ENCODE peak calls at places on chromosomes 16 and 17, in seven cellular contexts. I, T, F, N, X, J and Y are unnamed samples.

GRCh38 chr16:89035013-89035697 is 58.1 kb upstream of the CBFA2T3 start:
- DNase-seq in I (no peak), T (no peak), F (no peak), N (no peak), X (no peak), J (no peak), Y (peak)

GRCh38 chr16:72094266-72094610 is 591 bp downstream of the DHX38 start:
- DNase-seq in I (no peak), T (no peak), F (no peak), N (no peak), X (no peak), J (no peak), Y (peak)

GRCh38 chr17:63550816-63551639 is 751 bp downstream of the DCAF7 start:
- DNase-seq in I (peak), T (peak), F (peak), N (peak), X (peak), J (peak), Y (peak)

GRCh38 chr17:80855196-80855967 is 136.3 kb upstream of the CHMP6 start:
- DNase-seq in I (no peak), T (no peak), F (no peak), N (no peak), X (no peak), J (no peak), Y (no peak)

GRCh38 chr17:34420254-34420766 is 57.3 kb upstream of the CCL1 start:
- DNase-seq in I (peak), T (peak), F (peak), N (peak), X (peak), J (peak), Y (peak)

GRCh38 chr17:8225813-8226535 is 15.6 kb upstream of the AURKB start:
- DNase-seq in I (peak), T (peak), F (peak), N (peak), X (peak), J (peak), Y (peak)

GRCh38 chr17:42363767-42364585 is 24.3 kb downstream of the STAT3 start:
- DNase-seq in I (no peak), T (no peak), F (peak), N (no peak), X (no peak), J (peak), Y (no peak)

GRCh38 chr17:10610821-10611323 is 46.2 kb downstream of the MYH3 start:
- DNase-seq in I (no peak), T (no peak), F (no peak), N (no peak), X (no peak), J (no peak), Y (no peak)

GRCh38 chr17:10756604-10757003 is 26.8 kb upstream of the TMEM220 start:
- DNase-seq in I (no peak), T (no peak), F (no peak), N (no peak), X (no peak), J (no peak), Y (no peak)

GRCh38 chr17:3964203-3965122 is at the start of gene ATP2A3:
- DNase-seq in I (peak), T (peak), F (no peak), N (no peak), X (no peak), J (no peak), Y (peak)

GRCh38 chr16:68715471-68715870 is 21.6 kb upstream of the CDH1 start:
- DNase-seq in I (no peak), T (no peak), F (no peak), N (no peak), X (no peak), J (no peak), Y (no peak)

GRCh38 chr17:42809250-42809649 is 10.6 kb downstream of the CNTD1 start:
- DNase-seq in I (no peak), T (peak), F (peak), N (no peak), X (no peak), J (no peak), Y (no peak)

GRCh38 chr16:89188064-89188441 is 12.3 kb downstream of the SLC22A31 start:
- DNase-seq in I (no peak), T (no peak), F (no peak), N (no peak), X (no peak), J (no peak), Y (no peak)

GRCh38 chr16:89687092-89687940 is 827 bp downstream of the CDK10 start:
- DNase-seq in I (no peak), T (peak), F (peak), N (no peak), X (no peak), J (peak), Y (peak)

GRCh38 chr17:77498875-77499698 is 358.3 kb downstream of the SEC14L1 start:
- DNase-seq in I (no peak), T (no peak), F (no peak), N (no peak), X (no peak), J (no peak), Y (no peak)

GRCh38 chr17:48728232-48729231 is at the start of gene HOXB13:
- DNase-seq in I (no peak), T (peak), F (peak), N (peak), X (no peak), J (peak), Y (peak)

DNA sequence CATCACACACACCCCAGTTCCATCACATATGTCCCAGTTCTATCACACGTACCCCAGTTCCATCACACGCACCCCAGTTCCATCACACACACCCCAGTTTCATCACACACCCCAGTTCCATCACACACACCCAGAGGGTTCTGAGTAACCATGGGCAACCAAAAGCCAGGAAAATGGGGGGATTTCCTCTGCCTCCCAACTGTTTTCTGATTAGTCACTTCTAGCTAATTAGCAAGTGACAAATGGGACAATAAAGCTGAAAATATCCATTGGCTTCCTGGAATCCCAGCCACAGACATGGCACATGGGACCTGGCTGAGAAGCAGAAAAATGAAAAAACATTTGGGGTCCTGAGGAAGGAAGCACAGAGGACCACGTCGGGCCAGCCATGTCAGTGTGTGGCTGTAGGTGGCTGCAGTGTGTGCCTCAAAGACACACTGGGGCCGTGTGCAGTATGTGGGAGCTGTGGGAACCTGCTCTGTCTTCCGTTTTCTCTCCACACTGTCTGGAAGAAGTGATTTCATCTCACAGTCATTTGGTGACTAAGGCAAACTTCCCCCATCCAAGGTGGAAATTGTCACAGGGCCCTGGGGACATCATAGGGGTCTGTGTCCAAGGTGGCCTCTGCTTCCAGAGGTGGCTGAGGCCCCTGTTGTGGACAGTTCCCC is 106.7 kb downstream of the CMIP start:
- DNase-seq in I (no peak), T (peak), F (peak), N (no peak), X (no peak), J (peak), Y (peak)
- H4K8ac ChIP-seq in I (no peak), T (no peak), F (peak), N (no peak), X (no peak), J (no peak), Y (no peak)

DNA sequence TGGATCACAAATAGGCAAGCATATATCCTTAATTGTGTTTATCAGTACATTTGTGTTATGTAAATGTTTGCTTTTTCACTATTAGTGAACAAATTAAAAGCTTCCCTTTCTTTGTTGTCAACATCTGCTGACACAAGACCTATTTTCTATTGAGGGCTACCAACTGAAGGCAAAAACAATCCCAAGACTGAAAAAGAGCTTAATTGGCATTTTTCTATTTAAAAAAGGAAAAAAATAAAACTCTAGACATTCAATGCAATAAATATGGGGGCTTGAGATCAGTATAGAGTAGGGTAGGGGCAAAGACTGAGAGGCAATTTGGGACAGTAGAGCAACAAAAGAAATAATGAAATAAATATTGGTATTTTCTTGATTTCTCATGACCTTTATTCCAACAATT is 24.2 kb downstream of the OMG start:
- DNase-seq in I (no peak), T (no peak), F (no peak), N (no peak), X (no peak), J (no peak), Y (no peak)
- H3K18ac ChIP-seq in I (no peak), T (no peak), F (no peak), N (no peak), X (no peak), J (no peak), Y (no peak)

GRCh38 chr17:82200135-82200534 is 12.5 kb downstream of the CCDC57 start:
- DNase-seq in I (no peak), T (no peak), F (no peak), N (no peak), X (no peak), J (no peak), Y (no peak)

GRCh38 chr17:82201498-82201910 is 11.1 kb downstream of the CCDC57 start:
- DNase-seq in I (no peak), T (no peak), F (no peak), N (no peak), X (no peak), J (no peak), Y (no peak)

GRCh38 chr17:82200743-82201497 is 11.7 kb downstream of the CCDC57 start:
- DNase-seq in I (no peak), T (peak), F (no peak), N (no peak), X (no peak), J (no peak), Y (no peak)

GRCh38 chr17:82198092-82198491 is 14.6 kb downstream of the CCDC57 start:
- DNase-seq in I (no peak), T (no peak), F (no peak), N (no peak), X (no peak), J (no peak), Y (no peak)

DNA sequence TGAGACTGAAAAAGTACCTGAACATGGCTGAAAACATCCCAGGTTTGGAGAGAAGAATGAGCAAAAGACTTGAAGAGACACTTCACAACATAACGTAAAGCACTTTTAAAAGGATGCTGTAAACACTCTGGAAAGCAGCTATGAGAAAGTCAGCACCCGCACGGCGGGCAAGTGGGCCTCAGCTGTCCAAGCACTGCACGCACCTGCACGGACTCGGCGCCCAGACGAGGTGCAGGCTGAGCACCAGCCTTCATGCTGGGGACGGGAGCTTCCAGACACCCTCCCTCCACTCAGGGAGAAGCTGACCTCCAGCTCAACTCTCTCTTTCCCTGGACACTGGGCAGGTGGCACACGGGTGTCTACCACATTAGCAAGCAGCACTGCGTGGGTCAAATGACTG is 13.1 kb downstream of the CCDC57 start:
- DNase-seq in I (no peak), T (no peak), F (no peak), N (no peak), X (no peak), J (no peak), Y (no peak)
- H4K8ac ChIP-seq in I (no peak), T (no peak), F (no peak), N (no peak), X (no peak), J (no peak), Y (no peak)

GRCh38 chr16:11315499-11315898 is 29.8 kb upstream of the RMI2 start:
- DNase-seq in I (peak), T (peak), F (peak), N (peak), X (peak), J (peak), Y (peak)

GRCh38 chr16:11313493-11314308 is 31.6 kb upstream of the RMI2 start:
- DNase-seq in I (no peak), T (no peak), F (no peak), N (no peak), X (no peak), J (no peak), Y (no peak)

GRCh38 chr16:11318817-11319216 is 26.4 kb upstream of the RMI2 start:
- DNase-seq in I (no peak), T (no peak), F (no peak), N (no peak), X (no peak), J (no peak), Y (no peak)

GRCh38 chr16:11314309-11314894 is 30.9 kb upstream of the RMI2 start:
- DNase-seq in I (no peak), T (no peak), F (no peak), N (no peak), X (no peak), J (peak), Y (no peak)

DNA sequence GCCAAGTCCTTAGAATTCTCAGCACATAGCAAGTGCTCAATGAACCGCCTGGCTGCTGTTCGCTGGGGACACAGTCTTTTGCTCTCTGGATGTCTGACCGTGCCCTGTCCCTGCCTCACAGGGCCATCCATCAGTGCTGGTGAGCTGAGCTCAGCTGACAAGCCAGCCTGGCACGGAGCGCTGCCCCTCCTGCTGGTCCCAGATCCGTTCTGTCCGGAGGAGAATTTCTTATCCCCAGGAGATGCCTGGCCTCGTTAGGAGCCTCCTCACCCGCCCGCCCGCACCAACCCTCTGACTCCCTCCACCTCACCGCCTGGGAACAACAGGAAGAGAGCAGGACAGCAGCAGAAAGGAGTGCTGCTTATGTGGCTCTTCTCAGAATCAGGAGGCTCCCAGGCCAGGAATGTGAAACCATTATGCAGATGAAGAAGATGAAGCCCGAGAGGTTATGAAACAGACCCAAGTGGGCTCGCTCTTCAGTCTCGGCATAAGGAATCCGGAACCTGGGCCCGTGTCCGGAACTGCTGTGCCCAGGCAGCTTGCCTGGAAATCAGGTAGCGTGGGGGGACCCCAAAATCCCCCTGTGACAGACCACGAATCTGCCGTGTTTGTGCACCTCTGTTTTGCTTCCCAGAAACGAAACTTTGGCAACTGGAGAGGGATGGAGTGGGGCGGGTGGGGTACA is 28.8 kb upstream of the RMI2 start:
- DNase-seq in I (peak), T (peak), F (no peak), N (peak), X (no peak), J (no peak), Y (peak)
- H3K18ac ChIP-seq in I (peak), T (peak), F (no peak), N (peak), X (peak), J (peak), Y (peak)

GRCh38 chr16:84638195-84638806 is 10.0 kb upstream of the KLHL36 start:
- DNase-seq in I (no peak), T (no peak), F (no peak), N (no peak), X (no peak), J (no peak), Y (no peak)
- H4K8ac ChIP-seq in I (no peak), T (peak), F (no peak), N (no peak), X (no peak), J (no peak), Y (no peak)

GRCh38 chr17:73944366-73944765 is 259.1 kb upstream of the RPL38 start:
- DNase-seq in I (no peak), T (no peak), F (no peak), N (no peak), X (no peak), J (no peak), Y (no peak)
- H3K18ac ChIP-seq in I (no peak), T (no peak), F (no peak), N (no peak), X (no peak), J (no peak), Y (no peak)

DNA sequence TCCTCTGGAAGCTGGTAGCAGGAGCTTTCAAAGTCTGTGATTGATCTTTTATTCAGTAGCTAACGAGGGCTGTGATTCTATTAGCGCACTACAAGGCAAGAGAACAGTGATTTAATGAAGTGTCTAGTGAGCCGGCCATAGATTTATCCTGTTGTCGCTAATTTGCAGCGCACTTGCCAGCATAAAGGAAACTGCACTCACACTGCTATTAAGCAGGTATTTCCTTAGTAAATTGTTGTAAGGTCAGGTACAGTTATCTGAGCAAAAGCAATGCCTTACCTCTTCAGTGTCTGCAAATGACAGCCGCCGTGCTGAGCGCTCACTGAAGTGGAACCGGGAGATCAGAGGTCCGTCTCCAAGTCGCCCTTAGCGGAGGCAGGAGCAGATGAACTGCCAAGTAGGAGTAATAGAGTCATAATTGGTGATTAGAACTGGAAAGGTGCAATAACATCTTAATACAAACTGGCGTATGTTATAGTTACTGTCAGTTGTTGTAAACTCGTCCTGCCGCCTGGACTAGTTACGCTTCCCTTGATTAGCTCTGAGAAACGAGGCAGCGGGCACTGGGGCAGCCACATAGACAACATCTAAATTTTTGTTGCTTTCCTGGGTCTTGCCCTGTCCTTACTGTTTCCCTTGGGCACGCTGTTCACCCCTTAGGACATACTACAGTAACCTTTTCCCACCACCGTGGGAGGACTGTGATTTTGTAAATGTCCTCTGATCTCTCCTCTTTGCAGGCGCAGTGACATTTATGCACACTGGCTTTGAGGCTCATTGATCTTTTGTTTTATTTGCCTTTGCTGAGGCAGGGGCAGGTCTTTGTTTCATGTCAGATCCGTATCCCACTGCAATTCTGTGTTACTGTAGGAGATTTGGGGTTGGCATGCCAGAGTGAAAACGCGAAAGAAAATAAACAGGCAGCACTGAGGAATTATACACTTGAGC is 363.1 kb downstream of the WWOX start:
- DNase-seq in I (no peak), T (no peak), F (no peak), N (no peak), X (no peak), J (no peak), Y (no peak)
- H4K8ac ChIP-seq in I (no peak), T (no peak), F (no peak), N (no peak), X (no peak), J (no peak), Y (no peak)

GRCh38 chr17:32854834-32855389 is 22.0 kb downstream of the MYO1D start:
- DNase-seq in I (no peak), T (no peak), F (no peak), N (no peak), X (no peak), J (no peak), Y (no peak)

GRCh38 chr17:32852811-32853210 is 24.1 kb downstream of the MYO1D start:
- DNase-seq in I (no peak), T (no peak), F (no peak), N (no peak), X (no peak), J (no peak), Y (no peak)

GRCh38 chr17:32849879-32850278 is 27.0 kb downstream of the MYO1D start:
- DNase-seq in I (no peak), T (no peak), F (no peak), N (no peak), X (no peak), J (no peak), Y (no peak)

GRCh38 chr17:32855620-32856019 is 21.3 kb downstream of the MYO1D start:
- DNase-seq in I (no peak), T (no peak), F (no peak), N (no peak), X (no peak), J (no peak), Y (no peak)

DNA sequence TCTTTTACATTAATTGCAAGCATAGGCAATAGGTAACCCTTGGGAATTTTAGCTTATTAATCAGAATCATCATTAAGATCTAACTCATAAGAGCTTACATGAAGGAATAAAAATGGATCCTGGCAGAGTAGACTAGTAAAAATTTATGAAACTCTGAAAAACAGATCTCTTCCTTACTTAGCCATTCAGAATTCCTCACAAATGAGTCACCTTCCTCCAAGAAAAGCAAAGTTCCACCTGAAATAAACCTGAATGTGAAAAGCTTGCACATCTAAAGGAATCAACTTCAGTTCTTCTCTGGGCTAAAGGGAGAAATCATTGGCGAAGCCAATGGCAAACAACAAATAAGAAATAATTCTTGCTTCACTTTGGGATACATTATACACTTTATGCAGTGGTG is 22.7 kb downstream of the MYO1D start:
- DNase-seq in I (no peak), T (no peak), F (no peak), N (no peak), X (no peak), J (no peak), Y (peak)
- H3K18ac ChIP-seq in I (no peak), T (no peak), F (no peak), N (no peak), X (no peak), J (no peak), Y (no peak)